ENCODE peak calls at places on chromosomes 1 and 21, in five cellular contexts. Q is A549, V is colonic mucosa, K is dorsolateral prefrontal cortex, O is transverse colon. H is an unnamed sample.

GRCh38 chr1:155947741-155948140 is 6.3 kb downstream of the RXFP4 start:
- DNase-seq in Q (no peak), V (no peak), K (no peak), O (no peak), H (no peak)

GRCh38 chr21:42658320-42659105 is 5.1 kb downstream of the PDE9A start:
- DNase-seq in Q (no peak), V (no peak), K (no peak), O (no peak), H (no peak)

GRCh38 chr1:209583408-209583807 is at the start of gene CAMK1G:
- DNase-seq in Q (no peak), V (no peak), K (no peak), O (no peak), H (no peak)

GRCh38 chr1:156242738-156243137 is 754 bp downstream of the BGLAP start:
- DNase-seq in Q (no peak), V (no peak), K (no peak), O (no peak), H (no peak)

GRCh38 chr1:46401964-46402626 is 8.0 kb downstream of the FAAH start:
- DNase-seq in Q (no peak), V (peak; percentile 93), K (peak; percentile 82), O (peak; percentile 87), H (peak; percentile 59)

GRCh38 chr1:115665319-115665718 is 23.5 kb downstream of the VANGL1 start:
- DNase-seq in Q (no peak), V (peak; percentile 65), K (no peak), O (peak; percentile 48), H (no peak)

GRCh38 chr1:244049142-244049968 is 1.7 kb upstream of the ZBTB18 start:
- DNase-seq in Q (peak; percentile 38), V (peak; percentile 45), K (peak; percentile 55), O (peak; percentile 62), H (peak; percentile 58)

GRCh38 chr1:86068841-86069756 is 87.5 kb downstream of the COL24A1 start:
- DNase-seq in Q (no peak), V (no peak), K (no peak), O (no peak), H (no peak)

GRCh38 chr1:160438320-160438918 is 38.1 kb downstream of the VANGL2 start:
- DNase-seq in Q (no peak), V (no peak), K (no peak), O (no peak), H (no peak)

GRCh38 chr1:234727018-234727757 is 117.2 kb upstream of the IRF2BP2 start:
- DNase-seq in Q (no peak), V (no peak), K (no peak), O (no peak), H (no peak)

GRCh38 chr1:2189459-2190425 is 4.8 kb downstream of the FAAP20 start:
- DNase-seq in Q (peak; percentile 71), V (peak; percentile 96), K (peak; percentile 94), O (peak; percentile 95), H (peak; percentile 90)

GRCh38 chr1:92623187-92623778 is 136.6 kb upstream of the GFI1 start:
- DNase-seq in Q (no peak), V (no peak), K (no peak), O (no peak), H (no peak)

GRCh38 chr21:41923641-41924342 is 30.0 kb downstream of the C2CD2 start:
- DNase-seq in Q (no peak), V (no peak), K (no peak), O (no peak), H (no peak)

GRCh38 chr21:33029512-33029921 is 3.8 kb downstream of the OLIG2 start:
- DNase-seq in Q (no peak), V (no peak), K (no peak), O (no peak), H (no peak)

GRCh38 chr1:32770221-32770731 is 46.9 kb downstream of the YARS1 start:
- DNase-seq in Q (no peak), V (no peak), K (no peak), O (no peak), H (no peak)

GRCh38 chr1:183986941-183987340 is 50.6 kb downstream of the COLGALT2 start:
- DNase-seq in Q (no peak), V (no peak), K (no peak), O (no peak), H (no peak)

GRCh38 chr1:30117685-30118084 is 605.7 kb downstream of the MATN1 start:
- DNase-seq in Q (peak; percentile 4), V (no peak), K (no peak), O (no peak), H (no peak)

GRCh38 chr1:203335503-203335902 is 15.4 kb downstream of the FMOD start:
- DNase-seq in Q (no peak), V (no peak), K (no peak), O (no peak), H (no peak)

GRCh38 chr1:54547601-54548388 is at the start of gene ACOT11:
- DNase-seq in Q (peak; percentile 36), V (peak; percentile 58), K (peak; percentile 81), O (peak; percentile 70), H (peak; percentile 78)

GRCh38 chr1:54549181-54549924 is 1.3 kb downstream of the ACOT11 start:
- DNase-seq in Q (no peak), V (no peak), K (no peak), O (no peak), H (no peak)

GRCh38 chr1:54553781-54554313 is 5.8 kb downstream of the ACOT11 start:
- DNase-seq in Q (no peak), V (no peak), K (no peak), O (no peak), H (no peak)

GRCh38 chr1:54548389-54549044 is 489 bp downstream of the ACOT11 start:
- DNase-seq in Q (no peak), V (no peak), K (no peak), O (no peak), H (no peak)

GRCh38 chr1:54551891-54552290 is 3.9 kb downstream of the ACOT11 start:
- DNase-seq in Q (no peak), V (no peak), K (no peak), O (no peak), H (no peak)
- H3K27ac ChIP-seq in Q (no peak overlapping the region), V (no peak overlapping the region), K (no peak overlapping the region), O (no peak overlapping the region), H (no peak overlapping the region)

DNA sequence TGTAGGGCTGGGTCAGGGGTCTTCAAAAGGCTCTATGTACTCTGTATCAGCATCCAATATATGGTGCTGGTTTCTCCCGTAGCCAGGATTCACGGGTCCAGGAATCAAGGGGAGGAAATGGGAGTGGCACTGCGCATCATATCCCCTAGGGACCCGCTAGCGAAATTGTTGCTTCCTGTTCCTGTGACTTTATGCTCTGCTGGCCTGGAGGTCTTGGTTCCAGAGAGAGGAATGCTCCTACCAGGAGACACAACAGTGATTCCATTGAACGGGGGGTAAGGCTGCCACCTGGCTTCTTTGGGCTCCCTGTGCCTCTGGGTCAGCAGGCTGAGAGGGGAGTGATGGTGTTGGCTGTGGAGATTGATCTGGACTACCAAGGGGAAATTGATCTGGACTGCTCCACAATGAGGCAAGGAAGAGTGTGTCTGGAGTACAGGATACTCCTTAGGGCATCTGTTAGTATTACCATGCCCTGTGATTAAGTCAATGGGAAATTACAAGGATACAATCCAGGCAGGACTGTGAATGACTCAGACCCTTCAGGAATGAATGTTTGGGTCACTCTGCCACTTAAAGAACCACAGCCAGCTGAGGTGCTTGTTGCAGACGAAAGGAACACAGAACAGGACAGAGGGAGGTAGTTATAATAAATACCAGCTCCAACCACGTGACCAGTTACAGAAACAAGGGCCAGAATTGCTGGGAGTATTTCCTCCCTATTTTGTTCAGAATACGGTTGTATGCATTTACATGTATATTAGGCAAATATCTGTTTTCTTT is 10.2 kb downstream of the SPSB1 start:
- DNase-seq in Q (no peak), V (no peak), K (no peak), O (no peak), H (no peak)
- H3K27ac ChIP-seq in Q (peak overlapping the region; percentile 98), V (peak overlapping the region; percentile 47), K (no peak overlapping the region), O (peak overlapping the region; percentile 63), H (no peak overlapping the region)

DNA sequence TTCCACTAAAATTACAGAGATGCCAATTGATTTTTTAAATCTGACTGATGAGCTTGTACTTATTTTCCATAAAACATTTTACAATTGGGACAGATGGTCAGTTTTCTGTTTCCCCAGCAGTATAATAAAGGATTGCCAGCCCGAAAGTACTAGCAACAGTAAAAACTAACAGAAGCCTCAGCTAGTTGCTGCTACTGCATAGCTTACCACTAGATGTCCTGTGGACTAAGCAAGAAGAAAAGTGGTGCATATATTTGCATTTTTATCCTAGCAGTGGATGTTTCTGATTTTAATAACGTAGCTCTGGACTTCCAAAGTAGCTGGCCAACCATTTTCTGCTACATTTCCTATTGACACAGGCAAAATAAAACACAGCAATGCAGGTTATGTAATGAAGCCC is 241.5 kb downstream of the BARHL2 start:
- DNase-seq in Q (no peak), V (no peak), K (no peak), O (no peak), H (no peak)
- H3K27ac ChIP-seq in Q (no peak overlapping the region), V (no peak overlapping the region), K (no peak overlapping the region), O (no peak overlapping the region), H (no peak overlapping the region)

GRCh38 chr1:207018707-207019106 is 13.8 kb downstream of the C1orf116 start:
- DNase-seq in Q (no peak), V (no peak), K (no peak), O (no peak), H (no peak)
- H3K27ac ChIP-seq in Q (peak overlapping the region; percentile 89), V (no peak overlapping the region), K (no peak overlapping the region), O (no peak overlapping the region), H (no peak overlapping the region)

GRCh38 chr1:109112652-109113285 is 1.1 kb upstream of the ELAPOR1 start:
- DNase-seq in Q (peak; percentile 80), V (peak; percentile 97), K (peak; percentile 96), O (peak; percentile 94), H (peak; percentile 68)
- H3K27ac ChIP-seq in Q (peak overlapping the region; percentile 71), V (no peak overlapping the region), K (peak overlapping the region; percentile 29), O (no peak overlapping the region), H (peak overlapping the region; percentile 53)

GRCh38 chr1:245489838-245490237 is 335.1 kb downstream of the KIF26B start:
- DNase-seq in Q (no peak), V (no peak), K (no peak), O (no peak), H (no peak)
- H3K27ac ChIP-seq in Q (no peak overlapping the region), V (no peak overlapping the region), K (no peak overlapping the region), O (no peak overlapping the region), H (no peak overlapping the region)

GRCh38 chr21:36964398-36964797 is 2.1 kb downstream of the HLCS start:
- DNase-seq in Q (no peak), V (no peak), K (no peak), O (no peak), H (no peak)
- H3K27ac ChIP-seq in Q (no peak overlapping the region), V (no peak overlapping the region), K (no peak overlapping the region), O (no peak overlapping the region), H (no peak overlapping the region)

GRCh38 chr1:109312978-109313775 is 6.4 kb upstream of the MYBPHL start:
- DNase-seq in Q (no peak), V (no peak), K (peak; percentile 93), O (no peak), H (peak; percentile 59)
- H3K27ac ChIP-seq in Q (no peak overlapping the region), V (no peak overlapping the region), K (peak overlapping the region; percentile 94), O (no peak overlapping the region), H (peak overlapping the region; percentile 98)